ENCODE peak calls at places on chromosome 10, in nine cellular contexts. M, F, J, D, P, U, G, A and V are unnamed samples.

GRCh38 chr10:110226926-110227641 is 19.7 kb downstream of the MXI1 start:
- DNase-seq in D (peak), M (peak), A (no peak), G (peak), F (no peak), J (peak), P (no peak), U (peak), V (peak)

GRCh38 chr10:49502358-49502757 is 36.6 kb downstream of the ERCC6 start:
- DNase-seq in A (no peak), G (no peak), P (peak), J (no peak), U (no peak), F (no peak), D (no peak), M (no peak), V (no peak)

GRCh38 chr10:14665304-14665703 is 109.4 kb downstream of the FAM107B start:
- DNase-seq in A (no peak), D (no peak), P (no peak), M (no peak), G (no peak), F (no peak), J (no peak), U (no peak), V (no peak)

GRCh38 chr10:3827768-3828403 is 42.9 kb upstream of the KLF6 start:
- DNase-seq in M (no peak), J (no peak), U (no peak), D (no peak), A (no peak), P (no peak), F (no peak), G (no peak), V (no peak)

GRCh38 chr10:588246-589165 is 101.0 kb downstream of the DIP2C start:
- DNase-seq in J (no peak), P (peak), G (peak), M (no peak), U (no peak), D (no peak), F (no peak), A (no peak), V (no peak)

GRCh38 chr10:95264227-95265051 is 26.4 kb downstream of the PDLIM1 start:
- DNase-seq in P (no peak), M (peak), D (no peak), J (no peak), G (no peak), A (no peak), F (no peak), U (no peak), V (no peak)

GRCh38 chr10:77889277-77889903 is 37.2 kb downstream of the DLG5 start:
- DNase-seq in J (peak), D (no peak), G (peak), F (no peak), A (no peak), U (no peak), P (no peak), M (peak), V (no peak)

GRCh38 chr10:121541450-121541849 is 56.8 kb downstream of the FGFR2 start:
- DNase-seq in U (no peak), A (no peak), G (no peak), M (peak), F (no peak), J (no peak), P (no peak), D (no peak), V (no peak)

GRCh38 chr10:69426376-69426727 is 9.6 kb upstream of the TACR2 start:
- DNase-seq in G (no peak), A (no peak), U (no peak), P (no peak), F (no peak), M (no peak), D (no peak), J (no peak), V (no peak)

GRCh38 chr10:114436941-114437340 is 32.6 kb upstream of the AFAP1L2 start:
- DNase-seq in P (no peak), M (no peak), J (no peak), U (no peak), F (no peak), D (no peak), G (no peak), A (no peak), V (no peak)

GRCh38 chr10:79051766-79052165 is 17.0 kb upstream of the ZMIZ1 start:
- DNase-seq in A (no peak), G (peak), P (no peak), U (no peak), M (no peak), D (no peak), F (no peak), J (no peak), V (no peak)

GRCh38 chr10:46077141-46077554 is 31.1 kb upstream of the MSMB start:
- DNase-seq in J (no peak), P (peak), M (no peak), F (no peak), U (no peak), D (no peak), A (no peak), G (no peak), V (no peak)

GRCh38 chr10:72049969-72050781 is 38.2 kb downstream of the SPOCK2 start:
- DNase-seq in F (no peak), D (no peak), G (no peak), A (no peak), J (peak), M (peak), U (no peak), P (no peak), V (no peak)

GRCh38 chr10:46555713-46556514 is 544 bp downstream of the GPRIN2 start:
- DNase-seq in F (peak), U (no peak), P (no peak), D (no peak), G (peak), J (peak), A (no peak), M (peak), V (no peak)

GRCh38 chr10:112332022-112332421 is 41.9 kb upstream of the ACSL5 start:
- DNase-seq in F (no peak), P (no peak), G (no peak), J (no peak), U (no peak), D (no peak), A (no peak), M (no peak), V (no peak)

GRCh38 chr10:5396545-5396944 is 8.1 kb downstream of the TUBAL3 start:
- DNase-seq in A (no peak), G (no peak), M (no peak), D (no peak), J (no peak), U (no peak), F (no peak), P (no peak), V (no peak)

GRCh38 chr10:46282460-46283216 is 4.2 kb upstream of the ANTXRL start:
- DNase-seq in F (peak), P (peak), J (peak), G (peak), U (peak), A (no peak), D (peak), M (peak), V (no peak)

GRCh38 chr10:14158575-14158974 is 172.1 kb downstream of the FRMD4A start:
- DNase-seq in U (no peak), P (no peak), A (no peak), D (no peak), F (no peak), J (no peak), G (no peak), M (no peak), V (no peak)

GRCh38 chr10:77504870-77505257 is 132.7 kb downstream of the KCNMA1 start:
- DNase-seq in G (no peak), J (peak), U (no peak), D (no peak), F (no peak), P (no peak), A (no peak), M (no peak), V (no peak)

GRCh38 chr10:3554121-3554522 is 230.9 kb downstream of the KLF6 start:
- DNase-seq in F (no peak), P (no peak), J (no peak), M (no peak), U (no peak), A (no peak), D (no peak), G (no peak), V (no peak)

GRCh38 chr10:62811159-62811875 is 4.8 kb downstream of the EGR2 start:
- DNase-seq in A (no peak), G (no peak), J (no peak), D (no peak), P (no peak), F (no peak), U (peak), M (no peak), V (no peak)

GRCh38 chr10:93535293-93535692 is 31.2 kb upstream of the FFAR4 start:
- DNase-seq in G (no peak), D (no peak), J (no peak), A (no peak), P (no peak), U (no peak), M (peak), F (no peak), V (no peak)
- TF ChIP-seq CTCF in G (no peak), D (no peak), J (no peak), A (no peak), P (no peak), U (no peak), M (peak), F (no peak), V (no peak)

GRCh38 chr10:43926875-43927406 is 278.3 kb upstream of the ZNF32 start:
- DNase-seq in A (no peak), D (no peak), M (no peak), U (no peak), J (no peak), F (no peak), P (no peak), G (peak), V (no peak)

GRCh38 chr10:43928425-43928968 is 279.8 kb upstream of the ZNF32 start:
- DNase-seq in D (no peak), M (no peak), F (no peak), G (no peak), U (no peak), A (no peak), P (no peak), J (no peak), V (no peak)

GRCh38 chr10:43930777-43931176 is 282.1 kb upstream of the ZNF32 start:
- DNase-seq in J (no peak), U (no peak), F (no peak), D (no peak), A (no peak), P (no peak), G (peak), M (no peak), V (no peak)

GRCh38 chr10:43930243-43930642 is 281.6 kb upstream of the ZNF32 start:
- DNase-seq in J (no peak), A (no peak), G (peak), P (no peak), D (no peak), F (no peak), U (no peak), M (no peak), V (no peak)

DNA sequence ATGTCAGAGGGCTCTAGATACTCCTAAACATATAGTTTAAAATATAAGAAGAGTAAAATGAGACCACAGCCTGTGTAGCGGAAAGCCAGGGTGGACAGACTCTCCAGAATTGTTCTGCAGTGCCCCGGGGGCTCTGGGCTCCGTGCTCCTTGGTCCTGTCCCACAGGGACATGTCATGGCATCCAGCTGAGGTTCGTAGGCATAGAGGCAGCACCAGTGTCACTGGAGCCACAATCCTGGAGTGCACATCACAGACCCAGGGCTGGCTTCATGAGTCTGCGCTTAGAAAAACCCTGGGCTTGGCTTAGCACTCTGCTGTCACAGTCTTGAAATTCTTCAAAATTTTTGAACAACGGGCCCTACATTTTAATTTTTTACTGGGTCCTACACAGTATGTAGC is 280.4 kb upstream of the ZNF32 start:
- DNase-seq in M (no peak), D (no peak), F (no peak), J (no peak), A (no peak), G (peak), P (no peak), U (no peak), V (no peak)
- TF ChIP-seq CTCF in M (no peak), D (no peak), F (no peak), J (no peak), A (no peak), G (no peak), P (no peak), U (no peak), V (no peak)

GRCh38 chr10:100009793-100010676 is at the start of gene DNMBP:
- DNase-seq in D (peak), J (peak), P (peak), G (peak), F (peak), U (peak), A (no peak), M (peak), V (peak)
- TF ChIP-seq CTCF in D (peak), J (peak), P (peak), G (peak), F (peak), U (peak), A (peak), M (peak), V (peak)

GRCh38 chr10:71004176-71004575 is 115.8 kb upstream of the PCBD1 start:
- DNase-seq in G (peak), M (no peak), U (no peak), P (no peak), D (no peak), J (no peak), A (no peak), F (no peak), V (no peak)
- TF ChIP-seq CTCF in G (no peak), M (no peak), U (no peak), P (no peak), D (no peak), J (no peak), A (no peak), F (no peak), V (no peak)